ENCODE peak calls at places on chromosomes 7 and 10, in eight cellular contexts. U is neural progenitor cell, W is body of pancreas, G is progenitor cell of endocrine pancreas, L is fibroblast of lung, K is endothelial cell of umbilical vein, P is nephron progenitor cell, I is PC-9. M is an unnamed sample.

GRCh38 chr7:80380957-80381356 is 130.9 kb downstream of the GNAT3 start:
- DNase-seq in P (no peak), W (no peak), K (no peak), L (no peak), U (no peak), I (no peak), G (no peak), M (no peak)

GRCh38 chr7:68314208-68314607 is 1284.1 kb upstream of the AUTS2 start:
- DNase-seq in L (no peak), K (no peak), I (no peak), P (no peak), U (no peak), G (no peak), W (no peak), M (no peak)

GRCh38 chr10:124292911-124293640 is 125.6 kb downstream of the OAT start:
- DNase-seq in K (no peak), W (no peak), G (no peak), P (peak; percentile 32), L (no peak), U (no peak), I (no peak), M (peak; percentile 88)

GRCh38 chr10:105206616-105207015 is 565.5 kb downstream of the SORCS3 start:
- DNase-seq in P (no peak), W (no peak), K (no peak), G (no peak), U (no peak), I (no peak), L (no peak), M (no peak)

GRCh38 chr7:107870427-107871000 is 20.5 kb upstream of the DLD start:
- DNase-seq in W (no peak), P (no peak), U (no peak), I (no peak), G (no peak), K (no peak), L (no peak), M (no peak)

GRCh38 chr10:103442031-103442461 is 10.1 kb downstream of the CALHM2 start:
- DNase-seq in W (no peak), G (no peak), I (no peak), K (no peak), U (no peak), P (no peak), L (peak; percentile 69), M (no peak)

GRCh38 chr7:12322287-12322902 is 81.3 kb downstream of the VWDE start:
- DNase-seq in U (no peak), W (no peak), P (no peak), I (no peak), K (peak; percentile 51), G (no peak), L (peak; percentile 26), M (no peak)

GRCh38 chr7:91826377-91826776 is 54.1 kb downstream of the MTERF1 start:
- DNase-seq in W (no peak), K (no peak), L (peak; percentile 68), P (no peak), G (no peak), I (no peak), U (no peak), M (no peak)

GRCh38 chr10:49661291-49661856 is 18.1 kb upstream of the C10orf53 start:
- DNase-seq in K (no peak), P (no peak), W (no peak), L (no peak), I (no peak), G (no peak), U (no peak), M (no peak)

GRCh38 chr7:110604885-110605284 is 486.0 kb upstream of the LRRN3 start:
- DNase-seq in L (no peak), G (no peak), W (no peak), I (no peak), K (no peak), P (no peak), U (no peak), M (no peak)

GRCh38 chr10:14621037-14621436 is 153.7 kb downstream of the FAM107B start:
- DNase-seq in L (no peak), K (no peak), P (no peak), W (no peak), I (no peak), G (no peak), U (no peak), M (no peak)

GRCh38 chr7:141333459-141333858 is 217.8 kb upstream of the AGK start:
- DNase-seq in P (peak; percentile 57), K (no peak), G (peak; percentile 29), W (no peak), U (peak; percentile 84), L (no peak), I (no peak), M (no peak)

GRCh38 chr7:135291809-135292253 is 58.2 kb downstream of the STRA8 start:
- DNase-seq in K (peak; percentile 97), W (no peak), G (no peak), U (no peak), I (peak; percentile 56), P (no peak), L (peak; percentile 91), M (peak; percentile 32)

GRCh38 chr7:69365588-69366241 is 232.6 kb upstream of the AUTS2 start:
- DNase-seq in P (peak; percentile 43), I (no peak), G (no peak), W (no peak), K (no peak), L (peak; percentile 66), U (no peak), M (no peak)

GRCh38 chr7:4100691-4101090 is 581.4 kb upstream of the FOXK1 start:
- DNase-seq in W (no peak), G (no peak), P (no peak), I (no peak), L (no peak), U (no peak), K (no peak), M (no peak)

GRCh38 chr7:4100148-4100547 is 581.9 kb upstream of the FOXK1 start:
- DNase-seq in L (no peak), P (no peak), U (no peak), I (no peak), W (no peak), K (no peak), G (no peak), M (no peak)

GRCh38 chr7:4099651-4100050 is 582.4 kb upstream of the FOXK1 start:
- DNase-seq in P (no peak), L (no peak), U (no peak), G (no peak), K (no peak), W (no peak), I (no peak), M (no peak)

GRCh38 chr7:4102231-4102841 is 579.8 kb upstream of the FOXK1 start:
- DNase-seq in L (no peak), W (no peak), I (no peak), G (no peak), P (no peak), U (no peak), K (no peak), M (no peak)

GRCh38 chr7:4103352-4104091 is 578.6 kb upstream of the FOXK1 start:
- DNase-seq in I (no peak), G (no peak), L (peak; percentile 73), P (no peak), W (no peak), K (peak; percentile 8), U (no peak), M (no peak)
- TF ChIP-seq CTCF in I (peak; percentile 67), G (peak; percentile 34), L (peak; percentile 25), P (peak; percentile 25), W (no peak), K (no peak), U (peak; percentile 42), M (peak; percentile 43)

GRCh38 chr10:47299611-47299988 is 397 bp upstream of the GDF10 start:
- DNase-seq in W (no peak), U (no peak), L (no peak), G (no peak), P (no peak), I (no peak), K (no peak), M (no peak)

GRCh38 chr10:47298730-47299129 is 1.3 kb upstream of the GDF10 start:
- DNase-seq in G (no peak), U (no peak), W (no peak), L (no peak), P (no peak), K (no peak), I (no peak), M (no peak)

GRCh38 chr10:47301833-47302232 is 1.8 kb downstream of the GDF10 start:
- DNase-seq in U (no peak), W (peak; percentile 62), I (no peak), L (no peak), P (no peak), K (no peak), G (no peak), M (no peak)

GRCh38 chr10:47297796-47298540 is 2.0 kb upstream of the GDF10 start:
- DNase-seq in G (no peak), U (peak; percentile 61), L (no peak), W (no peak), I (no peak), P (no peak), K (no peak), M (no peak)

GRCh38 chr10:47299989-47300931 is at the start of gene GDF10:
- DNase-seq in U (peak; percentile 68), I (no peak), W (peak; percentile 67), K (no peak), P (peak; percentile 71), G (peak; percentile 34), L (peak; percentile 1), M (no peak)
- TF ChIP-seq CTCF in U (peak; percentile 41), I (no peak), W (peak; percentile 47), K (no peak), P (no peak), G (peak; percentile 52), L (no peak), M (no peak)

DNA sequence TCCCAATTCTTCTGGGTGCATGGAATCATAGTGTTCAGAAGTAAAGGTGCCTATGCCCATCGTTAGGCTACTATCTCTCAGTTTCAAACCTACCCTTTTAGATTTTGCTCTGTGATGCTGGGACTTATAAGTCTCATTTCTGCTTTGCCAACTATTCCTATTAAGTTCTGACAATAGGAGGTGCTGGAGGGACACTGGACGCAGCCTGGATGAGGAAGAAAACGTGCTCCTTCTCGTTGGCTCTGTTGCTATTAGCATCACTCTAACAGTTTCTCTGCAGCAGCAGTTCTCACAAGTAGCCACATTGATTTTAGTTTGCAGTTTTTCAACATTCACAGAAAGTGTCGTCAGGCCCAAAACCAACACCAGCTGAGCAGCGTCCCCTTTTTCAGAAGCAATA is 72.4 kb downstream of the ABCC2 start:
- DNase-seq in U (peak; percentile 64), I (no peak), W (peak; percentile 15), G (no peak), K (peak; percentile 91), L (peak; percentile 73), P (peak; percentile 16), M (no peak)
- TF ChIP-seq CTCF in U (peak; percentile 51), I (no peak), W (no peak), G (peak; percentile 38), K (peak; percentile 53), L (peak; percentile 73), P (peak; percentile 42), M (peak; percentile 65)

DNA sequence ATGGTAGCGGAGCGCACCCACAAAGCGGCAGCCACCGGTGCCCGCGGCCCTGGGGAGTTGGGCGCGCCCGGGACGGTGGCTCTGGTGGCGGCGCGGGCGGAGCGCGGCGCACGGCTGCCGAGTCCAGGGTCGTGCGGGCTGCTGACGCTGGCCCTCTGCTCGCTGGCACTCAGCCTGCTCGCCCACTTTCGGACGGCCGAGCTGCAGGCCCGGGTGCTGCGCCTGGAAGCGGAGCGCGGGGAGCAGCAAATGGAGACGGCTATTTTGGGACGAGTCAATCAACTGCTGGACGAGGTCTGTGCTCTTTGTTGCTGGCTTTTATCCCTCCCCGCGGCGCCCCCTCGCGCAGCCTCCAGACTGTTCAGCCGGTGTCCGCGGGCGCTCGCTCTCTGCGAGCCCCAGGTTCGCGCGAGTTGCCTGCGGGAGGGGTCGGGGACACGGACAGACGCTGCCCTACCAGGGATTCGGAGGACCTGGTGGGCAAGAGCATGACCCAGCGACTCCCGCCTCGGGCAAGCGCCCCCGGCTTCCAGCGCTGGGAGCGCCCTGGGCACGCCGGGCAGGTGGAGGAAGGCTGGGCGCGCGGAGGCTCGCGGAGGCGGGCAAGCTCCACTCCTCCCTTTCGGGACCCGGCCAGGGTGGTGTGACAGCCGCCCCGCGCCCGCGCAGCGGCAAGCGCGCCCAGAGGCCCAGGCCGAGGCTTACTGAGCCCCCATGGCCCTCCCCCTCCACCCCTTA is 887 bp downstream of the COL13A1 start:
- DNase-seq in I (peak; percentile 39), K (peak; percentile 77), G (peak; percentile 25), U (peak; percentile 82), P (peak; percentile 72), L (peak; percentile 69), W (peak; percentile 21), M (no peak)
- TF ChIP-seq CTCF in I (no peak), K (peak; percentile 11), G (no peak), U (peak; percentile 26), P (peak; percentile 7), L (peak; percentile 20), W (no peak), M (peak; percentile 42)

M was measured in osteocyte.